ENCODE peak calls at places on chromosomes 4 and X, in four cellular contexts. W, C, O and X are unnamed samples.

GRCh38 chr4:47315346-47315745 is 148.2 kb downstream of the COMMD8 start:
- DNase-seq in W (no peak), C (no peak), O (no peak), X (no peak)

GRCh38 chrX:37818031-37818430 is 29.3 kb downstream of the DYNLT3 start:
- DNase-seq in W (no peak), C (no peak), O (no peak), X (no peak)

GRCh38 chrX:54994668-54995452 is 872 bp upstream of the PFKFB1 start:
- DNase-seq in W (no peak), C (no peak), O (no peak), X (no peak)

GRCh38 chr4:14091966-14092365 is 464.4 kb upstream of the BOD1L1 start:
- DNase-seq in W (no peak), C (no peak), O (no peak), X (no peak)

GRCh38 chr4:164977243-164978164 is at the start of gene TRIM61:
- DNase-seq in W (no peak), C (no peak), O (no peak), X (no peak)

GRCh38 chr4:161949941-161950725 is 213.7 kb downstream of the FSTL5 start:
- DNase-seq in W (no peak), C (no peak), O (no peak), X (no peak)

GRCh38 chr4:153161599-153161971 is 42.7 kb upstream of the TRIM2 start:
- DNase-seq in W (no peak), C (no peak), O (no peak), X (no peak)

GRCh38 chr4:5814421-5814820 is 78.5 kb downstream of the CRMP1 start:
- DNase-seq in W (no peak), C (no peak), O (no peak), X (no peak)

GRCh38 chr4:55866973-55867574 is 13.6 kb downstream of the EXOC1 start:
- DNase-seq in W (peak), C (peak), O (peak), X (peak)

GRCh38 chr4:153257151-153257620 is 52.9 kb downstream of the TRIM2 start:
- DNase-seq in W (no peak), C (peak), O (no peak), X (no peak)

GRCh38 chr4:20474119-20474518 is 222.4 kb downstream of the SLIT2 start:
- DNase-seq in W (no peak), C (no peak), O (no peak), X (no peak)

GRCh38 chr4:1501754-1502500 is 95.7 kb upstream of the NKX1-1 start:
- DNase-seq in W (no peak), C (no peak), O (no peak), X (no peak)

GRCh38 chr4:1504786-1505500 is 98.7 kb upstream of the NKX1-1 start:
- DNase-seq in W (peak), C (no peak), O (no peak), X (no peak)

GRCh38 chr4:1502976-1503375 is 96.7 kb upstream of the NKX1-1 start:
- DNase-seq in W (no peak), C (no peak), O (no peak), X (no peak)

GRCh38 chr4:1502501-1502886 is 96.3 kb upstream of the NKX1-1 start:
- DNase-seq in W (no peak), C (no peak), O (no peak), X (no peak)

DNA sequence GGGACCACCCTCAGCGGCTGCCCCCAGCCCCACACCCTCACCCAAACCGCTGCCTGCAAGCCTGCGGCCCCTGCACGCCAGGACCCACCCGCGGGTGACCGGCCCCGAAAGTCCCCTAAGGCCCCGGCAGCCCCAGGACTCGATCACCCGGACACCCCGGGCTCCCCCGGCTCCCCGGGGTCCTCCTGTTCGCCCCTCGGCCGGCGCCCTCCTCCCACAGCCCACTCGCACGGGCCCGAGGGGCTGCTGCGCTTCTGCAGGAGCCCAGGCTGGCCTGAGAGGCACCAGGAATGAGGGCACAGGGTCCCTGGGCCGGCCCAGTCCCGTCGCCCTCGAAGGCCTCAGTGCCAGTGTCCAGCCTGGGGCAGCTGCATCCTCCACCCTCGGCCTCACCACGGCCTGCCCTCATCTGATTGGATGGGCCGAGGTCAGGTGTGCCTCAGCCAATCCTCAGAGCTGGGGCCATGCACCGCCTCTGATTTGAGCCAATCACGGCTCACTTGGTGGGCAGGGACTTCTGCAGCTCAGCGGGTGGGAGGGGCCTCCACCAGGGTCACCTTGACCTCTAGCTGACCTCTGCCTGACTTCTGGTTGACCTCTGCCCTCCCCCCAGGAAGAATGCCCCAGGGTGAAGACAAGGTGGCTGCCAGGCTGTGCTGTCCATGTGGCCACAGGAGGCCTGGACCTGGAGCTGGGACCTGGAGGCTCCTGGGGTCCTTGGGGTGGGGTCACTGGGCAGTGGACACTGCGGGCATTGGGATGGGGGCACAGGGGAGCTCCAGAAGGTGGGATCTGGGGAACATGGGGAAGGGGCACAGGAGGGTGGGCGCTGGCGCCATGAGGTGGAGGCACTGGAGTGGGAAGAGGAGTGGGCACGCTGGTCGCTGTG is 97.6 kb upstream of the NKX1-1 start:
- DNase-seq in W (no peak), C (no peak), O (peak), X (no peak)
- TF ChIP-seq BHLHE40 in W (no peak), C (no peak), O (no peak), X (no peak)

GRCh38 chr4:38189445-38189844 is 229.2 kb downstream of the PTTG2 start:
- DNase-seq in W (peak), C (no peak), O (no peak), X (peak)
- TF ChIP-seq BHLHE40 in W (no peak), C (no peak), O (no peak), X (no peak)

GRCh38 chr4:17514865-17515264 is at the start of gene CLRN2:
- DNase-seq in W (no peak), C (no peak), O (no peak), X (no peak)

GRCh38 chr4:17510582-17510981 is 1.3 kb downstream of the QDPR start:
- DNase-seq in W (no peak), C (no peak), O (no peak), X (no peak)

GRCh38 chr4:17511950-17512795 is at the start of gene QDPR:
- DNase-seq in W (peak), C (peak), O (peak), X (peak)

GRCh38 chr4:17512973-17513665 is 1.2 kb upstream of the QDPR start:
- DNase-seq in W (no peak), C (no peak), O (no peak), X (no peak)

GRCh38 chr4:17511041-17511949 is 595 bp downstream of the QDPR start:
- DNase-seq in W (peak), C (peak), O (peak), X (peak)
- TF ChIP-seq BHLHE40 in W (no peak), C (no peak), O (peak), X (peak)

GRCh38 chr4:61501812-61502211 is 301.7 kb downstream of the ADGRL3 start:
- DNase-seq in W (no peak), C (no peak), O (no peak), X (no peak)

GRCh38 chr4:61505773-61506640 is 305.9 kb downstream of the ADGRL3 start:
- DNase-seq in W (no peak), C (no peak), O (no peak), X (no peak)

GRCh38 chr4:61500883-61501282 is 300.8 kb downstream of the ADGRL3 start:
- DNase-seq in W (no peak), C (no peak), O (no peak), X (no peak)
- TF ChIP-seq BHLHE40 in W (no peak), C (no peak), O (no peak), X (no peak)

GRCh38 chr4:33592701-33593100 is 2651.6 kb downstream of the ARAP2 start:
- DNase-seq in W (no peak), C (no peak), O (no peak), X (no peak)
- TF ChIP-seq BHLHE40 in W (no peak), C (no peak), O (no peak), X (no peak)

GRCh38 chr4:41362647-41363383 is 106.1 kb downstream of the UCHL1 start:
- DNase-seq in W (no peak), C (no peak), O (no peak), X (no peak)
- TF ChIP-seq BHLHE40 in W (no peak), C (no peak), O (no peak), X (no peak)

GRCh38 chr4:82484987-82485783 is 54.8 kb downstream of the ENOPH1 start:
- DNase-seq in W (no peak), C (no peak), O (no peak), X (no peak)

GRCh38 chr4:82482387-82482786 is 52.0 kb downstream of the ENOPH1 start:
- DNase-seq in W (no peak), C (no peak), O (no peak), X (no peak)

GRCh38 chr4:82479562-82479961 is 49.2 kb downstream of the ENOPH1 start:
- DNase-seq in W (no peak), C (no peak), O (no peak), X (no peak)

GRCh38 chr4:82480786-82481317 is 50.5 kb downstream of the ENOPH1 start:
- DNase-seq in W (no peak), C (no peak), O (no peak), X (no peak)
- TF ChIP-seq BHLHE40 in W (no peak), C (no peak), O (no peak), X (no peak)